ENCODE peak calls at places on chromosomes 2 and 18, in ten cellular contexts. One of them, this sample, is unnamed.

GRCh38 chr2:190119257-190119656 is 56.7 kb upstream of the MSTN start:
- DNase-seq in AG10803: no peak
- DNase-seq in IMR-90: no peak
- DNase-seq in heart right ventricle: peak
- DNase-seq in bronchial epithelial cell: no peak
- DNase-seq in brain microvascular endothelial cell: no peak
- DNase-seq in A549: no peak
- DNase-seq in CD8-positive, alpha-beta T cell: no peak
- DNase-seq in AG09309: no peak
- DNase-seq in foreskin fibroblast: no peak
- DNase-seq in this sample: no peak

GRCh38 chr18:10416020-10416419 is 38.4 kb upstream of the APCDD1 start:
- DNase-seq in AG10803: no peak
- DNase-seq in IMR-90: no peak
- DNase-seq in heart right ventricle: no peak
- DNase-seq in bronchial epithelial cell: no peak
- DNase-seq in brain microvascular endothelial cell: no peak
- DNase-seq in A549: no peak
- DNase-seq in CD8-positive, alpha-beta T cell: no peak
- DNase-seq in AG09309: no peak
- DNase-seq in foreskin fibroblast: no peak
- DNase-seq in this sample: no peak

GRCh38 chr2:162301151-162301804 is 17.2 kb downstream of the IFIH1 start:
- DNase-seq in AG10803: peak
- DNase-seq in IMR-90: peak
- DNase-seq in heart right ventricle: peak
- DNase-seq in bronchial epithelial cell: peak
- DNase-seq in brain microvascular endothelial cell: peak
- DNase-seq in A549: peak
- DNase-seq in CD8-positive, alpha-beta T cell: peak
- DNase-seq in AG09309: no peak
- DNase-seq in foreskin fibroblast: peak
- DNase-seq in this sample: no peak

GRCh38 chr2:187614756-187615155 is 60.5 kb upstream of the TFPI start:
- DNase-seq in AG10803: peak
- DNase-seq in IMR-90: peak
- DNase-seq in heart right ventricle: no peak
- DNase-seq in bronchial epithelial cell: no peak
- DNase-seq in brain microvascular endothelial cell: peak
- DNase-seq in A549: no peak
- DNase-seq in CD8-positive, alpha-beta T cell: no peak
- DNase-seq in AG09309: peak
- DNase-seq in foreskin fibroblast: no peak
- DNase-seq in this sample: no peak

GRCh38 chr2:190170673-190171072 is 108.1 kb upstream of the MSTN start:
- DNase-seq in AG10803: no peak
- DNase-seq in IMR-90: no peak
- DNase-seq in heart right ventricle: no peak
- DNase-seq in bronchial epithelial cell: no peak
- DNase-seq in brain microvascular endothelial cell: no peak
- DNase-seq in A549: no peak
- DNase-seq in CD8-positive, alpha-beta T cell: no peak
- DNase-seq in AG09309: no peak
- DNase-seq in foreskin fibroblast: no peak
- DNase-seq in this sample: no peak

GRCh38 chr18:60329131-60329530 is 43.4 kb downstream of the MC4R start:
- DNase-seq in AG10803: no peak
- DNase-seq in IMR-90: no peak
- DNase-seq in heart right ventricle: no peak
- DNase-seq in bronchial epithelial cell: no peak
- DNase-seq in brain microvascular endothelial cell: no peak
- DNase-seq in A549: no peak
- DNase-seq in CD8-positive, alpha-beta T cell: no peak
- DNase-seq in AG09309: no peak
- DNase-seq in foreskin fibroblast: no peak
- DNase-seq in this sample: no peak

GRCh38 chr2:38406597-38407110 is 29.6 kb upstream of the ATL2 start:
- DNase-seq in AG10803: no peak
- DNase-seq in IMR-90: no peak
- DNase-seq in heart right ventricle: peak
- DNase-seq in bronchial epithelial cell: no peak
- DNase-seq in brain microvascular endothelial cell: peak
- DNase-seq in A549: no peak
- DNase-seq in CD8-positive, alpha-beta T cell: no peak
- DNase-seq in AG09309: no peak
- DNase-seq in foreskin fibroblast: no peak
- DNase-seq in this sample: no peak

GRCh38 chr2:157229572-157229971 is 27.9 kb upstream of the GALNT5 start:
- DNase-seq in AG10803: peak
- DNase-seq in IMR-90: peak
- DNase-seq in heart right ventricle: no peak
- DNase-seq in bronchial epithelial cell: peak
- DNase-seq in brain microvascular endothelial cell: peak
- DNase-seq in A549: no peak
- DNase-seq in CD8-positive, alpha-beta T cell: no peak
- DNase-seq in AG09309: peak
- DNase-seq in foreskin fibroblast: peak
- DNase-seq in this sample: no peak

GRCh38 chr2:61658841-61659780 is 121.0 kb upstream of the XPO1 start:
- DNase-seq in AG10803: peak
- DNase-seq in IMR-90: peak
- DNase-seq in heart right ventricle: peak
- DNase-seq in bronchial epithelial cell: peak
- DNase-seq in brain microvascular endothelial cell: peak
- DNase-seq in A549: peak
- DNase-seq in CD8-positive, alpha-beta T cell: no peak
- DNase-seq in AG09309: no peak
- DNase-seq in foreskin fibroblast: no peak
- DNase-seq in this sample: peak

GRCh38 chr2:230650585-230651137 is 62.0 kb upstream of the CAB39 start:
- DNase-seq in AG10803: no peak
- DNase-seq in IMR-90: no peak
- DNase-seq in heart right ventricle: no peak
- DNase-seq in bronchial epithelial cell: no peak
- DNase-seq in brain microvascular endothelial cell: no peak
- DNase-seq in A549: no peak
- DNase-seq in CD8-positive, alpha-beta T cell: no peak
- DNase-seq in AG09309: no peak
- DNase-seq in foreskin fibroblast: no peak
- DNase-seq in this sample: no peak

GRCh38 chr18:34225218-34225553 is 473 bp upstream of the NOL4 start:
- DNase-seq in AG10803: no peak
- DNase-seq in IMR-90: no peak
- DNase-seq in heart right ventricle: no peak
- DNase-seq in bronchial epithelial cell: no peak
- DNase-seq in brain microvascular endothelial cell: no peak
- DNase-seq in A549: no peak
- DNase-seq in CD8-positive, alpha-beta T cell: no peak
- DNase-seq in AG09309: no peak
- DNase-seq in foreskin fibroblast: no peak
- DNase-seq in this sample: no peak

GRCh38 chr2:62333961-62334360 is 138.0 kb downstream of the B3GNT2 start:
- DNase-seq in AG10803: no peak
- DNase-seq in IMR-90: no peak
- DNase-seq in heart right ventricle: no peak
- DNase-seq in bronchial epithelial cell: no peak
- DNase-seq in brain microvascular endothelial cell: no peak
- DNase-seq in A549: no peak
- DNase-seq in CD8-positive, alpha-beta T cell: no peak
- DNase-seq in AG09309: no peak
- DNase-seq in foreskin fibroblast: no peak
- DNase-seq in this sample: no peak

GRCh38 chr2:193695367-193695766 is 1500.6 kb upstream of the TMEFF2 start:
- DNase-seq in AG10803: peak
- DNase-seq in IMR-90: no peak
- DNase-seq in heart right ventricle: no peak
- DNase-seq in bronchial epithelial cell: peak
- DNase-seq in brain microvascular endothelial cell: peak
- DNase-seq in A549: peak
- DNase-seq in CD8-positive, alpha-beta T cell: no peak
- DNase-seq in AG09309: peak
- DNase-seq in foreskin fibroblast: peak
- DNase-seq in this sample: no peak

GRCh38 chr2:193687195-193687594 is 1492.5 kb upstream of the TMEFF2 start:
- DNase-seq in AG10803: no peak
- DNase-seq in IMR-90: no peak
- DNase-seq in heart right ventricle: no peak
- DNase-seq in bronchial epithelial cell: no peak
- DNase-seq in brain microvascular endothelial cell: no peak
- DNase-seq in A549: no peak
- DNase-seq in CD8-positive, alpha-beta T cell: no peak
- DNase-seq in AG09309: no peak
- DNase-seq in foreskin fibroblast: no peak
- DNase-seq in this sample: no peak

DNA sequence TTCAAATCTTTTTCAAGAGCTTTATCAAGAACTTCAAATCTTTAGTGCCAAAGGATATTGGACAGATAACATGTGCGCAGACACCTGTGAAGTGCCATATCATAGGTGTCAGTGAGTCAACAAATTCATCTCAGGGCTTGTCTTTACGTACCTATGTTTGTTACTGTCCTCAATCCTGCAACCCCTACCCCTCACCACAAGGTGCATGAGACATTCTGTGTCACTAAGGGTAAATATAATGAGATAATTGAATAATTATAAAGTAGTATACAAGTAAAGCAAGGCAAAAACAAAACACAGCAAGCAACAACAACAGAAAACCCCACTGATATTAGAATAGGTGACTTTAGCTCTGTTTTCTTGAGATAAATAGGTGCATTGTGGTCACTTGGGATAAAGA is 1495.8 kb upstream of the TMEFF2 start:
- DNase-seq in AG10803: no peak
- DNase-seq in IMR-90: no peak
- DNase-seq in heart right ventricle: no peak
- DNase-seq in bronchial epithelial cell: peak
- DNase-seq in brain microvascular endothelial cell: no peak
- DNase-seq in A549: no peak
- DNase-seq in CD8-positive, alpha-beta T cell: no peak
- DNase-seq in AG09309: no peak
- DNase-seq in foreskin fibroblast: no peak
- DNase-seq in this sample: no peak
- TF ChIP-seq CTCF in AG10803: no peak
- TF ChIP-seq CTCF in IMR-90: no peak
- TF ChIP-seq CTCF in heart right ventricle: no peak
- TF ChIP-seq CTCF in bronchial epithelial cell: no peak
- TF ChIP-seq CTCF in brain microvascular endothelial cell: peak
- TF ChIP-seq CTCF in A549: no peak
- TF ChIP-seq CTCF in CD8-positive, alpha-beta T cell: no peak
- TF ChIP-seq CTCF in AG09309: no peak
- TF ChIP-seq CTCF in foreskin fibroblast: no peak
- TF ChIP-seq CTCF in this sample: peak

GRCh38 chr2:68386362-68386761 is 21.3 kb downstream of the PLEK start:
- DNase-seq in AG10803: no peak
- DNase-seq in IMR-90: no peak
- DNase-seq in heart right ventricle: no peak
- DNase-seq in bronchial epithelial cell: no peak
- DNase-seq in brain microvascular endothelial cell: no peak
- DNase-seq in A549: no peak
- DNase-seq in CD8-positive, alpha-beta T cell: no peak
- DNase-seq in AG09309: no peak
- DNase-seq in foreskin fibroblast: no peak
- DNase-seq in this sample: no peak
- H3K4me3 ChIP-seq in AG10803: no peak
- H3K4me3 ChIP-seq in IMR-90: no peak
- H3K4me3 ChIP-seq in heart right ventricle: no peak
- H3K4me3 ChIP-seq in bronchial epithelial cell: no peak
- H3K4me3 ChIP-seq in brain microvascular endothelial cell: no peak
- H3K4me3 ChIP-seq in A549: no peak
- H3K4me3 ChIP-seq in CD8-positive, alpha-beta T cell: no peak
- H3K4me3 ChIP-seq in AG09309: no peak
- H3K4me3 ChIP-seq in foreskin fibroblast: no peak
- H3K4me3 ChIP-seq in this sample: no peak

GRCh38 chr18:32576296-32576916 is 105.7 kb upstream of the GAREM1 start:
- DNase-seq in AG10803: no peak
- DNase-seq in IMR-90: peak
- DNase-seq in heart right ventricle: no peak
- DNase-seq in bronchial epithelial cell: peak
- DNase-seq in brain microvascular endothelial cell: peak
- DNase-seq in A549: peak
- DNase-seq in CD8-positive, alpha-beta T cell: no peak
- DNase-seq in AG09309: no peak
- DNase-seq in foreskin fibroblast: no peak
- DNase-seq in this sample: no peak
- TF ChIP-seq CTCF in AG10803: peak
- TF ChIP-seq CTCF in IMR-90: peak
- TF ChIP-seq CTCF in heart right ventricle: peak
- TF ChIP-seq CTCF in bronchial epithelial cell: peak
- TF ChIP-seq CTCF in brain microvascular endothelial cell: peak
- TF ChIP-seq CTCF in A549: peak
- TF ChIP-seq CTCF in CD8-positive, alpha-beta T cell: no peak
- TF ChIP-seq CTCF in AG09309: peak
- TF ChIP-seq CTCF in foreskin fibroblast: no peak
- TF ChIP-seq CTCF in this sample: no peak

GRCh38 chr2:214696681-214697080 is 112.8 kb downstream of the BARD1 start:
- DNase-seq in AG10803: no peak
- DNase-seq in IMR-90: no peak
- DNase-seq in heart right ventricle: no peak
- DNase-seq in bronchial epithelial cell: no peak
- DNase-seq in brain microvascular endothelial cell: no peak
- DNase-seq in A549: no peak
- DNase-seq in CD8-positive, alpha-beta T cell: no peak
- DNase-seq in AG09309: no peak
- DNase-seq in foreskin fibroblast: no peak
- DNase-seq in this sample: no peak
- H3K4me3 ChIP-seq in AG10803: no peak
- H3K4me3 ChIP-seq in IMR-90: no peak
- H3K4me3 ChIP-seq in heart right ventricle: no peak
- H3K4me3 ChIP-seq in bronchial epithelial cell: no peak
- H3K4me3 ChIP-seq in brain microvascular endothelial cell: no peak
- H3K4me3 ChIP-seq in A549: no peak
- H3K4me3 ChIP-seq in CD8-positive, alpha-beta T cell: no peak
- H3K4me3 ChIP-seq in AG09309: no peak
- H3K4me3 ChIP-seq in foreskin fibroblast: no peak
- H3K4me3 ChIP-seq in this sample: no peak

GRCh38 chr2:107380912-107381311 is 445.8 kb upstream of the RGPD4 start:
- DNase-seq in AG10803: no peak
- DNase-seq in IMR-90: no peak
- DNase-seq in heart right ventricle: no peak
- DNase-seq in bronchial epithelial cell: peak
- DNase-seq in brain microvascular endothelial cell: no peak
- DNase-seq in A549: no peak
- DNase-seq in CD8-positive, alpha-beta T cell: no peak
- DNase-seq in AG09309: no peak
- DNase-seq in foreskin fibroblast: no peak
- DNase-seq in this sample: no peak
- TF ChIP-seq CTCF in AG10803: no peak
- TF ChIP-seq CTCF in IMR-90: no peak
- TF ChIP-seq CTCF in heart right ventricle: no peak
- TF ChIP-seq CTCF in bronchial epithelial cell: peak
- TF ChIP-seq CTCF in brain microvascular endothelial cell: no peak
- TF ChIP-seq CTCF in A549: no peak
- TF ChIP-seq CTCF in CD8-positive, alpha-beta T cell: no peak
- TF ChIP-seq CTCF in AG09309: no peak
- TF ChIP-seq CTCF in foreskin fibroblast: no peak
- TF ChIP-seq CTCF in this sample: no peak

GRCh38 chr18:77130229-77131099 is 2.1 kb downstream of the MBP start:
- DNase-seq in AG10803: no peak
- DNase-seq in IMR-90: no peak
- DNase-seq in heart right ventricle: no peak
- DNase-seq in bronchial epithelial cell: no peak
- DNase-seq in brain microvascular endothelial cell: no peak
- DNase-seq in A549: no peak
- DNase-seq in CD8-positive, alpha-beta T cell: no peak
- DNase-seq in AG09309: no peak
- DNase-seq in foreskin fibroblast: no peak
- DNase-seq in this sample: no peak
- H3K4me3 ChIP-seq in AG10803: peak
- H3K4me3 ChIP-seq in IMR-90: no peak
- H3K4me3 ChIP-seq in heart right ventricle: peak
- H3K4me3 ChIP-seq in bronchial epithelial cell: peak
- H3K4me3 ChIP-seq in brain microvascular endothelial cell: peak
- H3K4me3 ChIP-seq in A549: peak
- H3K4me3 ChIP-seq in CD8-positive, alpha-beta T cell: peak
- H3K4me3 ChIP-seq in AG09309: no peak
- H3K4me3 ChIP-seq in foreskin fibroblast: peak
- H3K4me3 ChIP-seq in this sample: peak